ENCODE peak calls at places on chromosomes 13 and 19, in five cellular contexts. Y, W, M, Z and B are unnamed samples.

GRCh38 chr19:15475611-15476010 is 3.7 kb downstream of the PGLYRP2 start:
- DNase-seq in Y (no peak), W (no peak), M (no peak), Z (no peak), B (no peak)

GRCh38 chr13:19910336-19911072 is 47.1 kb upstream of the ZMYM5 start:
- DNase-seq in Y (peak), W (peak), M (no peak), Z (peak), B (no peak)

GRCh38 chr13:80477641-80478443 is 136.9 kb upstream of the SPRY2 start:
- DNase-seq in Y (no peak), W (no peak), M (no peak), Z (no peak), B (no peak)

GRCh38 chr19:45254044-45254531 is 3.0 kb downstream of the MARK4 start:
- DNase-seq in Y (no peak), W (no peak), M (no peak), Z (no peak), B (no peak)

GRCh38 chr13:63209330-63210017 is 1793.8 kb upstream of the PCDH20 start:
- DNase-seq in Y (no peak), W (no peak), M (no peak), Z (no peak), B (no peak)

GRCh38 chr13:113921763-113922162 is 52.1 kb downstream of the C13orf46 start:
- DNase-seq in Y (no peak), W (no peak), M (no peak), Z (no peak), B (no peak)

GRCh38 chr13:93559718-93560117 is 333.1 kb downstream of the GPC6 start:
- DNase-seq in Y (no peak), W (no peak), M (no peak), Z (peak), B (peak)

GRCh38 chr19:1445185-1445931 is 4.6 kb upstream of the APC2 start:
- DNase-seq in Y (peak), W (peak), M (peak), Z (peak), B (peak)

GRCh38 chr13:111171629-111172028 is 56.5 kb downstream of the ARHGEF7 start:
- DNase-seq in Y (no peak), W (no peak), M (no peak), Z (no peak), B (no peak)

GRCh38 chr13:30108913-30109237 is 198.5 kb downstream of the KATNAL1 start:
- DNase-seq in Y (peak), W (peak), M (peak), Z (no peak), B (no peak)

GRCh38 chr19:1315470-1316166 is 29.9 kb downstream of the EFNA2 start:
- DNase-seq in Y (peak), W (peak), M (peak), Z (peak), B (no peak)

GRCh38 chr13:49869514-49869913 is 66.6 kb downstream of the SPRYD7 start:
- DNase-seq in Y (no peak), W (no peak), M (no peak), Z (no peak), B (no peak)

GRCh38 chr19:50167314-50167721 is 4.2 kb upstream of the IZUMO2 start:
- DNase-seq in Y (no peak), W (peak), M (no peak), Z (no peak), B (peak)

GRCh38 chr13:46168341-46168740 is 13.6 kb downstream of the LCP1 start:
- DNase-seq in Y (no peak), W (no peak), M (peak), Z (no peak), B (no peak)

GRCh38 chr19:41887711-41888382 is 4.9 kb downstream of the ARHGEF1 start:
- DNase-seq in Y (peak), W (peak), M (peak), Z (no peak), B (no peak)

GRCh38 chr19:17865364-17866311 is 5.9 kb downstream of the RPL18A start:
- DNase-seq in Y (no peak), W (peak), M (no peak), Z (no peak), B (no peak)

GRCh38 chr13:46633416-46633815 is 80.4 kb downstream of the LRCH1 start:
- DNase-seq in Y (no peak), W (no peak), M (no peak), Z (peak), B (no peak)

GRCh38 chr13:23876265-23876664 is 12.9 kb downstream of the MIPEP start:
- DNase-seq in Y (no peak), W (no peak), M (no peak), Z (peak), B (no peak)

GRCh38 chr19:46717034-46717715 is at the start of gene PRKD2:
- DNase-seq in Y (peak), W (peak), M (peak), Z (peak), B (peak)

GRCh38 chr19:1866693-1867358 is 3.4 kb upstream of the KLF16 start:
- DNase-seq in Y (no peak), W (no peak), M (no peak), Z (no peak), B (no peak)

GRCh38 chr13:101838305-101838835 is 385.9 kb downstream of the ITGBL1 start:
- DNase-seq in Y (no peak), W (no peak), M (no peak), Z (no peak), B (no peak)

GRCh38 chr13:89458456-89458855 is 1787.3 kb downstream of the SLITRK5 start:
- DNase-seq in Y (no peak), W (no peak), M (no peak), Z (no peak), B (no peak)

GRCh38 chr19:8208710-8209110 is 460 bp upstream of the CERS4 start:
- DNase-seq in Y (peak), W (no peak), M (peak), Z (no peak), B (no peak)

GRCh38 chr19:10568444-10568825 is 344 bp downstream of the CDKN2D start:
- DNase-seq in Y (peak), W (peak), M (no peak), Z (peak), B (no peak)

GRCh38 chr13:43411741-43412140 is 375.0 kb downstream of the ENOX1 start:
- DNase-seq in Y (peak), W (peak), M (no peak), Z (no peak), B (no peak)

GRCh38 chr19:7908078-7908699 is 4.5 kb downstream of the MAP2K7 start:
- DNase-seq in Y (no peak), W (no peak), M (no peak), Z (no peak), B (no peak)

GRCh38 chr13:52665325-52665724 is 12.7 kb downstream of the SUGT1 start:
- DNase-seq in Y (no peak), W (no peak), M (no peak), Z (peak), B (no peak)

GRCh38 chr19:50427997-50428425 is 4.7 kb upstream of the MYBPC2 start:
- DNase-seq in Y (peak), W (peak), M (peak), Z (peak), B (no peak)

GRCh38 chr19:6599866-6600454 is 9.0 kb upstream of the CD70 start:
- DNase-seq in Y (no peak), W (no peak), M (no peak), Z (no peak), B (no peak)

GRCh38 chr19:9881720-9882119 is 46.6 kb downstream of the PIN1 start:
- DNase-seq in Y (no peak), W (peak), M (no peak), Z (no peak), B (peak)

GRCh38 chr19:16541526-16542044 is 652 bp downstream of the CHERP start:
- DNase-seq in Y (no peak), W (no peak), M (no peak), Z (peak), B (no peak)

GRCh38 chr13:47747901-47748300 is 253.2 kb downstream of the SUCLA2 start:
- DNase-seq in Y (no peak), W (no peak), M (no peak), Z (no peak), B (no peak)

GRCh38 chr19:33514885-33515485 is 6.6 kb downstream of the PEPD start:
- DNase-seq in Y (no peak), W (no peak), M (no peak), Z (no peak), B (no peak)

GRCh38 chr13:32811297-32811800 is 204.9 kb upstream of the KL start:
- DNase-seq in Y (no peak), W (peak), M (no peak), Z (no peak), B (no peak)

GRCh38 chr13:79341202-79341601 is 64.9 kb downstream of the RBM26 start:
- DNase-seq in Y (no peak), W (no peak), M (no peak), Z (no peak), B (no peak)

GRCh38 chr19:13917888-13918406 is 11.9 kb downstream of the CC2D1A start:
- DNase-seq in Y (no peak), W (no peak), M (no peak), Z (no peak), B (no peak)

GRCh38 chr19:16527971-16528521 is 14.2 kb downstream of the CHERP start:
- DNase-seq in Y (no peak), W (no peak), M (no peak), Z (peak), B (no peak)